ENCODE peak calls at places on chromosomes 5 and 9, in four cellular contexts. U, T, G and P are unnamed samples.

GRCh38 chr5:116759860-116760644 is 185.4 kb upstream of the SEMA6A start:
- DNase-seq in G (peak), U (no peak), T (peak), P (no peak)

GRCh38 chr9:104931256-104931655 is 3.3 kb upstream of the ABCA1 start:
- DNase-seq in U (no peak), T (no peak), G (no peak), P (no peak)

GRCh38 chr9:122184551-122184950 is 24.8 kb downstream of the MORN5 start:
- DNase-seq in U (no peak), T (no peak), G (no peak), P (no peak)

GRCh38 chr5:93421498-93421897 is 159.5 kb downstream of the NR2F1-AS1 start:
- DNase-seq in G (peak), T (peak), U (no peak), P (no peak)

GRCh38 chr9:72733896-72734295 is 212.5 kb downstream of the TMC1 start:
- DNase-seq in U (no peak), G (no peak), T (no peak), P (no peak)

GRCh38 chr5:93226202-93226735 is 354.8 kb downstream of the NR2F1-AS1 start:
- DNase-seq in U (no peak), T (no peak), G (no peak), P (no peak)

GRCh38 chr5:41413067-41413466 is 97.3 kb downstream of the PLCXD3 start:
- DNase-seq in G (no peak), T (no peak), U (no peak), P (no peak)

GRCh38 chr9:3906437-3907213 is 380.8 kb upstream of the RFX3 start:
- DNase-seq in U (no peak), T (no peak), G (no peak), P (no peak)

GRCh38 chr9:82783045-82783444 is 279.9 kb downstream of the RASEF start:
- DNase-seq in U (no peak), G (no peak), T (no peak), P (no peak)

GRCh38 chr9:111621895-111622480 is 9.1 kb upstream of the DNAJC25 start:
- DNase-seq in U (peak), G (peak), T (no peak), P (no peak)

GRCh38 chr5:173645437-173645807 is 29.0 kb upstream of the BOD1 start:
- DNase-seq in G (peak), T (no peak), U (no peak), P (no peak)

GRCh38 chr9:89442981-89443817 is 54.7 kb downstream of the SEMA4D start:
- DNase-seq in T (no peak), G (no peak), U (no peak), P (no peak)

GRCh38 chr9:118473527-118473926 is 769.3 kb downstream of the TLR4 start:
- DNase-seq in T (no peak), G (peak), U (no peak), P (no peak)